ENCODE peak calls at places on chromosomes 5 and 9, in ten cellular contexts. D is HCT116, G is heart left ventricle, Z is A549, O is right lobe of liver, W is adrenal gland, F is uterus, N is sigmoid colon, I is testis, Q is ovary. L is an unnamed sample.

GRCh38 chr5:42993516-42994284 is 46.4 kb downstream of the ANXA2R start:
- DNase-seq in D (no peak), G (no peak), Z (no peak), O (no peak), W (no peak), F (no peak), N (no peak), I (no peak), Q (no peak), L (peak)

GRCh38 chr9:116152941-116153764 is 438 bp upstream of the PAPPA start:
- DNase-seq in D (no peak), G (no peak), Z (peak), O (no peak), W (no peak), F (peak), N (no peak), I (no peak), Q (no peak), L (peak)

GRCh38 chr9:121059998-121060636 is 10.0 kb upstream of the C5 start:
- DNase-seq in D (peak), G (no peak), Z (peak), O (no peak), W (peak), F (peak), N (no peak), I (peak), Q (no peak), L (peak)

GRCh38 chr5:167639761-167640160 is 651.7 kb upstream of the WWC1 start:
- DNase-seq in D (no peak), G (no peak), Z (no peak), O (no peak), W (no peak), F (no peak), N (no peak), I (no peak), Q (no peak), L (no peak)

GRCh38 chr5:181223041-181223728 is at the start of gene TRIM41:
- DNase-seq in D (peak), G (peak), Z (peak), O (peak), W (peak), F (peak), N (peak), I (peak), Q (peak), L (no peak)

GRCh38 chr5:80082731-80083114 is 47.6 kb downstream of the THBS4 start:
- DNase-seq in D (peak), G (peak), Z (peak), O (peak), W (peak), F (peak), N (peak), I (peak), Q (peak), L (peak)

GRCh38 chr5:76269259-76269958 is 133.7 kb upstream of the IQGAP2 start:
- DNase-seq in D (no peak), G (no peak), Z (no peak), O (no peak), W (no peak), F (no peak), N (no peak), I (no peak), Q (no peak), L (no peak)

GRCh38 chr5:58019614-58020013 is 440.3 kb downstream of the PLK2 start:
- DNase-seq in D (no peak), G (peak), Z (no peak), O (peak), W (peak), F (peak), N (no peak), I (no peak), Q (peak), L (no peak)

GRCh38 chr9:125991886-125992529 is 244.8 kb downstream of the PBX3 start:
- DNase-seq in D (no peak), G (no peak), Z (no peak), O (peak), W (no peak), F (no peak), N (peak), I (no peak), Q (peak), L (no peak)

GRCh38 chr5:119354522-119355243 is 1.1 kb upstream of the TNFAIP8 start:
- DNase-seq in D (no peak), G (no peak), Z (no peak), O (no peak), W (no peak), F (no peak), N (no peak), I (no peak), Q (no peak), L (no peak)

GRCh38 chr5:10607023-10607665 is 43.3 kb downstream of the ANKRD33B start:
- DNase-seq in D (no peak), G (no peak), Z (no peak), O (no peak), W (no peak), F (no peak), N (no peak), I (no peak), Q (no peak), L (peak)

GRCh38 chr5:155943516-155944407 is 383.2 kb upstream of the SGCD start:
- DNase-seq in D (no peak), G (no peak), Z (peak), O (peak), W (peak), F (peak), N (no peak), I (peak), Q (peak), L (peak)

GRCh38 chr5:88836195-88836838 is 46.7 kb downstream of the MEF2C start:
- DNase-seq in D (no peak), G (peak), Z (no peak), O (no peak), W (peak), F (peak), N (no peak), I (peak), Q (peak), L (peak)

GRCh38 chr5:37839441-37840035 is 303 bp downstream of the GDNF start:
- DNase-seq in D (no peak), G (peak), Z (peak), O (no peak), W (peak), F (peak), N (peak), I (peak), Q (peak), L (peak)

GRCh38 chr5:170773031-170773985 is 10.2 kb upstream of the GABRP start:
- DNase-seq in D (no peak), G (no peak), Z (no peak), O (no peak), W (no peak), F (no peak), N (no peak), I (no peak), Q (no peak), L (no peak)

GRCh38 chr5:38316544-38317224 is 58.3 kb downstream of the EGFLAM start:
- DNase-seq in D (no peak), G (no peak), Z (no peak), O (no peak), W (peak), F (peak), N (no peak), I (peak), Q (peak), L (no peak)

GRCh38 chr5:68662804-68663307 is 431.0 kb upstream of the SLC30A5 start:
- DNase-seq in D (no peak), G (no peak), Z (no peak), O (no peak), W (no peak), F (no peak), N (no peak), I (no peak), Q (no peak), L (peak)

GRCh38 chr5:23977996-23978395 is 470.6 kb downstream of the PRDM9 start:
- DNase-seq in D (no peak), G (no peak), Z (no peak), O (no peak), W (no peak), F (no peak), N (no peak), I (peak), Q (no peak), L (peak)

GRCh38 chr5:92674322-92674721 is 906.7 kb downstream of the NR2F1-AS1 start:
- DNase-seq in D (no peak), G (no peak), Z (no peak), O (no peak), W (no peak), F (no peak), N (no peak), I (no peak), Q (no peak), L (no peak)

GRCh38 chr5:39370555-39371366 is 6.5 kb upstream of the C9 start:
- DNase-seq in D (no peak), G (no peak), Z (no peak), O (peak), W (no peak), F (no peak), N (no peak), I (no peak), Q (no peak), L (no peak)

GRCh38 chr5:10453564-10453963 is 11.9 kb downstream of the ROPN1L start:
- DNase-seq in D (no peak), G (no peak), Z (no peak), O (no peak), W (no peak), F (no peak), N (no peak), I (no peak), Q (no peak), L (no peak)

GRCh38 chr5:157574456-157575095 is 999 bp downstream of the ADAM19 start:
- DNase-seq in D (no peak), G (peak), Z (no peak), O (no peak), W (no peak), F (peak), N (peak), I (no peak), Q (peak), L (no peak)

GRCh38 chr5:150303070-150303595 is 428 bp upstream of the ARSI start:
- DNase-seq in D (no peak), G (no peak), Z (no peak), O (no peak), W (no peak), F (peak), N (no peak), I (no peak), Q (peak), L (no peak)

GRCh38 chr9:6098431-6098830 is 83.0 kb upstream of the RANBP6 start:
- DNase-seq in D (no peak), G (no peak), Z (no peak), O (no peak), W (no peak), F (no peak), N (no peak), I (no peak), Q (no peak), L (no peak)

GRCh38 chr9:130518943-130519772 is 60.2 kb upstream of the FUBP3 start:
- DNase-seq in D (no peak), G (no peak), Z (no peak), O (no peak), W (no peak), F (no peak), N (no peak), I (no peak), Q (no peak), L (no peak)

GRCh38 chr5:148091991-148092964 is 28.5 kb downstream of the SPINK5 start:
- DNase-seq in D (no peak), G (no peak), Z (no peak), O (no peak), W (no peak), F (no peak), N (no peak), I (no peak), Q (no peak), L (no peak)

GRCh38 chr5:16025681-16026080 is 153.9 kb downstream of the MARCHF11 start:
- DNase-seq in D (no peak), G (no peak), Z (no peak), O (no peak), W (no peak), F (no peak), N (no peak), I (no peak), Q (no peak), L (no peak)

GRCh38 chr5:80905405-80905804 is 54.8 kb upstream of the RASGRF2 start:
- DNase-seq in D (no peak), G (no peak), Z (no peak), O (no peak), W (no peak), F (no peak), N (no peak), I (no peak), Q (no peak), L (no peak)

GRCh38 chr5:122845253-122846050 is at the start of gene SNX24:
- DNase-seq in D (peak), G (peak), Z (peak), O (peak), W (peak), F (peak), N (peak), I (peak), Q (peak), L (peak)

GRCh38 chr9:110148868-110149267 is 59.1 kb downstream of the C9orf152 start:
- DNase-seq in D (no peak), G (peak), Z (no peak), O (no peak), W (no peak), F (no peak), N (no peak), I (no peak), Q (no peak), L (no peak)

GRCh38 chr5:100840364-100840763 is 62.7 kb downstream of the ST8SIA4 start:
- DNase-seq in D (peak), G (no peak), Z (no peak), O (no peak), W (no peak), F (no peak), N (no peak), I (no peak), Q (no peak), L (peak)

GRCh38 chr5:58459860-58460726 is at the start of gene PLK2:
- DNase-seq in D (peak), G (peak), Z (peak), O (peak), W (peak), F (peak), N (peak), I (peak), Q (peak), L (peak)

GRCh38 chr9:38154501-38155421 is 85.7 kb upstream of the SHB start:
- DNase-seq in D (no peak), G (no peak), Z (no peak), O (no peak), W (no peak), F (no peak), N (peak), I (no peak), Q (no peak), L (no peak)

GRCh38 chr5:109409061-109409843 is 522 bp downstream of the PJA2 start:
- DNase-seq in D (peak), G (peak), Z (peak), O (peak), W (peak), F (peak), N (peak), I (peak), Q (peak), L (peak)

GRCh38 chr5:109410389-109411174 is 808 bp upstream of the PJA2 start:
- DNase-seq in D (peak), G (peak), Z (peak), O (peak), W (peak), F (peak), N (peak), I (peak), Q (peak), L (peak)

GRCh38 chr5:109411175-109411514 is 1.4 kb upstream of the PJA2 start:
- DNase-seq in D (no peak), G (no peak), Z (no peak), O (no peak), W (no peak), F (no peak), N (no peak), I (no peak), Q (no peak), L (no peak)

GRCh38 chr5:109411627-109412026 is 1.9 kb upstream of the PJA2 start:
- DNase-seq in D (peak), G (no peak), Z (peak), O (no peak), W (no peak), F (no peak), N (no peak), I (no peak), Q (no peak), L (peak)

GRCh38 chr5:109409844-109410388 is at the start of gene PJA2:
- DNase-seq in D (peak), G (peak), Z (peak), O (peak), W (peak), F (peak), N (peak), I (peak), Q (peak), L (peak)
- TF ChIP-seq POLR2A in D (peak), G (peak), Z (peak), O (peak), W (peak), F (peak), N (peak), I (peak), Q (peak), L (peak)

DNA sequence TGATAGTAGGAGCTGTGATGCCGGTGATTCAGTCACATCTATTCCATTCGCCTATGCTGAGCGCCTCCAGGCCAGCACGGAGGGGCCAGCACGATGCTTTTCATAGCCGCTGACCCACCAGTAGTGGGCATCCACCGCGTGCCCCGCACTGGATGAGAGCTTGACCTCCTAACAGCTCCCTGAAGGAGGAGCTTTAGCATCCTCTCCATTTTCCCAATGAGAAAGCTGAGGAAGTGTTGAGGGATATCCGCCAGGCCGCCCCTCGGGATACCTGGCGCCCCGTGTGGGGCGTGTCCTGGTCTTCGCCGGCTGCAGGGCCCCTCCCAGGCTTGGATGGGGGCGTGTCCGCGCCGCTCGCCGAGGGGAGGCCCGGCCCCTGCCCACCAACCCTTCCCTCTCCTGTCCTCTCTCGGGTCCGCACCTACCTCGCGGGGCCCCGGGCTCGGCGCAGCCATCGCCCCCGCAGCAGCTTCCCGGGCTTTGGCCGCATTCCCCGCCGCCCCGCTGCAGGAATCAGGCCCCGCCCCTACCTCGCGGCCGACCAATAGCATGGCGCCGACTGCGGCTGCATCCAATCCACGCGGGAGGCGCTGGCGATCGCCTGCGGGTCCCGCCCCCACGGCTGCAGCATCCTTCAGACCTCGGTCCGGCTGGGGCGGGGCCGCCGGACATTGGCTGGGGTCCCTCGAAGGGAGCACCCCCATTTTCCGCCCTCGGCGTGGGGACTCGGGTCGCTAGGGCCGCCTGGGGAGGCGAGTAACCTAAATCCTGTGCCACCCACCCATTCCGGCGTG is at the start of gene PIP5KL1:
- DNase-seq in D (peak), G (peak), Z (peak), O (no peak), W (peak), F (peak), N (peak), I (peak), Q (peak), L (peak)
- TF ChIP-seq POLR2A in D (no peak), G (peak), Z (peak), O (no peak), W (no peak), F (no peak), N (no peak), I (no peak), Q (no peak), L (no peak)

DNA sequence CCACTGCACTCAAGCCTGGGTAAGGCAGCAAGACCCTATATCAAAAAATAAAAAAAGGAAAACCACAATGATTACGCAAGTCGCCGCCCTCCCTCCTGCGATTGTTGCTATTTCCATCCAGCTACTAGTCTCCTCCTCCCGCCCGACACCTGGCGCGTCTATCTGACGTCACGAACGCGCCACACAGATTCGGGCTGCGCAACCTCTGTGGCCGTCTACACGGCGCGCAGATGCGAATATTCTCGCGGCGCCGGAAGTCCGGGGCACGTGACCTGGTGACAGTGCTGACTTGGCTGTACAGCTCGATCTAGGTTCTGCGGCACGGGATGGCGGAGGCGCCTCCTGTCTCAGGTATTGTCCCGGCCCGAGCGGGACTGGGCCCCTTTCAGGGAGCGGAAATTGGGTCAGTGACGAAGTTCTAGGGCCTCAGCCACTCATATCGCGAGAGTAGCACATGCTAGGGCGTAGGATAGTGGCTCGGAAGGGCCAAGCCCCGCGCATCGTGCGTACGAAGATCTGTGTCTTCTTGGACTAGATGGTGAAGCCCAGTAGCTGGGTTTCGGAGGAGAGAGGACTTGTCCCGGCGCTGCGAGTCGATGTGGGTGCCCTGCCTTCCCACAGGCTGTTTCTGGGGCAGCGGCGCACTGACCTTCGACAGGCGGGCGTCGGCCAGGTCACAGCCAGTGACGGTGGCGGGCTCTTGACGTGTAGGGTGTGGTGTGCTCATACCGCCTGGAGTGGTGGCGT is at the start of gene NFX1:
- DNase-seq in D (peak), G (peak), Z (peak), O (peak), W (peak), F (peak), N (peak), I (peak), Q (peak), L (peak)
- TF ChIP-seq POLR2A in D (peak), G (peak), Z (peak), O (peak), W (peak), F (peak), N (peak), I (peak), Q (peak), L (peak)

GRCh38 chr9:21336467-21336866 is 1.3 kb upstream of the KLHL9 start:
- DNase-seq in D (no peak), G (no peak), Z (no peak), O (no peak), W (no peak), F (no peak), N (no peak), I (no peak), Q (no peak), L (no peak)

GRCh38 chr9:21340735-21341134 is 5.5 kb upstream of the KLHL9 start:
- DNase-seq in D (no peak), G (no peak), Z (no peak), O (no peak), W (no peak), F (no peak), N (no peak), I (no peak), Q (no peak), L (no peak)

GRCh38 chr9:21334603-21334968 is 618 bp downstream of the KLHL9 start:
- DNase-seq in D (no peak), G (no peak), Z (no peak), O (no peak), W (no peak), F (no peak), N (no peak), I (no peak), Q (no peak), L (no peak)

GRCh38 chr9:21331676-21332402 is 3.4 kb downstream of the KLHL9 start:
- DNase-seq in D (no peak), G (no peak), Z (no peak), O (no peak), W (no peak), F (no peak), N (no peak), I (no peak), Q (no peak), L (no peak)

DNA sequence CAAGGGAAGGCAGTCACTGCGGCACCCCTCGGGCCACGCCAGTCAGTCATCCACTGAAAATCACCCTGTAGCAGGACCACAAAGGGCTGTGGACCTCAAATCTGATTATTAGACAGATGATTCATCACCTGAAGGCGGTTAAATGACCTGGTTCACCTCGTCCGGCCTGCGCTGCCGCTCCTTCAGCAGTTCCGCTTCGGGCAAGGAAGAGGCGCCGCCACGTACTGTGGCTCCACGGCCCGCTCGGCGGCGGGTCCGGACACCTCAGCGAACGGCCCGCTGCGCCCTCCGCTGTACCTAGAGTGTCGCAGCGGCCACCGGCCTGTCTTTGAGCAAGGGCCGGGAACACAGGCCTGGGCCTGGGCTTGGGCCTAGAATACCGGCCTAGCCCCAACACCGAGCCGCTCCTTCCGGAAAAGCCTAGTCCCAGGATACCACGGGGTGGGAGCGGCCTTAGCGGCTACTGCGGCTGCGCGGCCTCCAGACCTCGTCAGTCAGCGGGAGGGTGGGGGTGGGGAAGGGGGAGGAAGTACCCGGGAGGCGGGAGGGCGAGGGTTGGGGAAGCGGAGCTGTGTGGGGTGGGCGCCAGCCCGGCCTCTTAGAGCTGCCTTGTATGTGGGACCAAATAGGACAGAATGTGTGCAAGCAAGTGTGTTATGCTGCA is at the start of gene KLHL9:
- DNase-seq in D (peak), G (peak), Z (peak), O (peak), W (peak), F (peak), N (peak), I (peak), Q (peak), L (peak)
- TF ChIP-seq POLR2A in D (peak), G (peak), Z (peak), O (peak), W (peak), F (peak), N (peak), I (no peak), Q (peak), L (peak)